ENCODE peak calls at places on chromosomes 3 and 15, in six cellular contexts. B is nephron progenitor cell, E is colonic mucosa, Y is AG04450, J is cardiac fibroblast, K is GM13976. U is an unnamed sample.

GRCh38 chr15:75140080-75140879 is 61.4 kb upstream of the C15orf39 start:
- DNase-seq in B (no peak), E (no peak), Y (no peak), J (peak), K (no peak), U (no peak)

GRCh38 chr3:49500408-49501257 is 30.6 kb downstream of the DAG1 start:
- DNase-seq in B (no peak), E (peak), Y (peak), J (peak), K (no peak), U (peak)

GRCh38 chr3:146221276-146221675 is 29.6 kb downstream of the PLSCR4 start:
- DNase-seq in B (no peak), E (no peak), Y (no peak), J (no peak), K (no peak), U (no peak)

GRCh38 chr15:38514601-38515000 is 50.0 kb downstream of the RASGRP1 start:
- DNase-seq in B (peak), E (no peak), Y (no peak), J (no peak), K (no peak), U (no peak)

GRCh38 chr3:52471371-52472238 is 16.2 kb downstream of the NISCH start:
- DNase-seq in B (peak), E (peak), Y (no peak), J (peak), K (peak), U (peak)

GRCh38 chr3:47578119-47578630 is 490 bp downstream of the CSPG5 start:
- DNase-seq in B (peak), E (peak), Y (no peak), J (no peak), K (peak), U (no peak)

GRCh38 chr3:123394391-123395022 is 54.4 kb downstream of the ADCY5 start:
- DNase-seq in B (no peak), E (no peak), Y (no peak), J (no peak), K (no peak), U (no peak)

GRCh38 chr3:85721409-85722145 is 762.8 kb downstream of the CADM2 start:
- DNase-seq in B (no peak), E (no peak), Y (no peak), J (no peak), K (no peak), U (peak)

GRCh38 chr3:151227438-151228290 is 24.6 kb upstream of the GPR171 start:
- DNase-seq in B (peak), E (peak), Y (peak), J (peak), K (peak), U (peak)

GRCh38 chr3:49120096-49120437 is 556 bp downstream of the USP19 start:
- DNase-seq in B (no peak), E (no peak), Y (no peak), J (no peak), K (no peak), U (no peak)

GRCh38 chr3:57079221-57079831 is 18.9 kb downstream of the SPATA12 start:
- DNase-seq in B (peak), E (peak), Y (no peak), J (peak), K (peak), U (peak)

GRCh38 chr15:39574416-39574815 is 6.5 kb upstream of the THBS1 start:
- DNase-seq in B (no peak), E (no peak), Y (no peak), J (peak), K (no peak), U (no peak)

GRCh38 chr3:60160105-60160791 is 1091.0 kb downstream of the FHIT start:
- DNase-seq in B (no peak), E (no peak), Y (no peak), J (no peak), K (no peak), U (no peak)

GRCh38 chr3:171239757-171240503 is 213.4 kb upstream of the SLC2A2 start:
- DNase-seq in B (peak), E (no peak), Y (no peak), J (no peak), K (no peak), U (no peak)

GRCh38 chr3:188345223-188345622 is 191.3 kb downstream of the LPP start:
- DNase-seq in B (no peak), E (no peak), Y (no peak), J (peak), K (no peak), U (no peak)

GRCh38 chr3:114939920-114940319 is 207.2 kb downstream of the ZBTB20 start:
- DNase-seq in B (no peak), E (no peak), Y (no peak), J (no peak), K (no peak), U (no peak)

GRCh38 chr3:109532257-109533216 is 195.2 kb upstream of the DPPA4 start:
- DNase-seq in B (peak), E (peak), Y (peak), J (peak), K (no peak), U (peak)

GRCh38 chr15:51765751-51766150 is 14.4 kb downstream of the TMOD2 start:
- DNase-seq in B (no peak), E (no peak), Y (no peak), J (no peak), K (no peak), U (no peak)

GRCh38 chr3:197317250-197317963 is 19.0 kb upstream of the DLG1 start:
- DNase-seq in B (no peak), E (no peak), Y (no peak), J (peak), K (no peak), U (peak)

GRCh38 chr3:33131328-33132018 is 17.7 kb downstream of the CRTAP start:
- DNase-seq in B (peak), E (peak), Y (peak), J (peak), K (peak), U (peak)

GRCh38 chr3:49841126-49841525 is 15.2 kb downstream of the TRAIP start:
- DNase-seq in B (peak), E (no peak), Y (no peak), J (peak), K (no peak), U (peak)

GRCh38 chr3:185807455-185808068 is 17.3 kb downstream of the IGF2BP2 start:
- DNase-seq in B (no peak), E (no peak), Y (no peak), J (peak), K (no peak), U (peak)

GRCh38 chr15:74461847-74462511 is 1.0 kb upstream of the UBL7 start:
- DNase-seq in B (no peak), E (no peak), Y (no peak), J (no peak), K (no peak), U (no peak)

GRCh38 chr3:187997490-187997889 is 156.5 kb upstream of the LPP start:
- DNase-seq in B (no peak), E (no peak), Y (no peak), J (no peak), K (no peak), U (no peak)

GRCh38 chr15:52481915-52482314 is 46.8 kb downstream of the MYO5A start:
- DNase-seq in B (no peak), E (no peak), Y (peak), J (peak), K (peak), U (no peak)

GRCh38 chr3:183295211-183295610 is 42.2 kb downstream of the B3GNT5 start:
- DNase-seq in B (no peak), E (no peak), Y (peak), J (peak), K (no peak), U (peak)

GRCh38 chr15:85681391-85681790 is 113.3 kb downstream of the KLHL25 start:
- DNase-seq in B (no peak), E (no peak), Y (no peak), J (no peak), K (no peak), U (no peak)

GRCh38 chr3:138072816-138073215 is 42.6 kb downstream of the DZIP1L start:
- DNase-seq in B (no peak), E (no peak), Y (no peak), J (no peak), K (no peak), U (no peak)

GRCh38 chr3:55873523-55874254 is 386.6 kb upstream of the WNT5A start:
- DNase-seq in B (no peak), E (no peak), Y (peak), J (no peak), K (no peak), U (peak)

GRCh38 chr3:191141728-191142127 is 57.3 kb upstream of the OSTN start:
- DNase-seq in B (no peak), E (no peak), Y (peak), J (peak), K (no peak), U (peak)

DNA sequence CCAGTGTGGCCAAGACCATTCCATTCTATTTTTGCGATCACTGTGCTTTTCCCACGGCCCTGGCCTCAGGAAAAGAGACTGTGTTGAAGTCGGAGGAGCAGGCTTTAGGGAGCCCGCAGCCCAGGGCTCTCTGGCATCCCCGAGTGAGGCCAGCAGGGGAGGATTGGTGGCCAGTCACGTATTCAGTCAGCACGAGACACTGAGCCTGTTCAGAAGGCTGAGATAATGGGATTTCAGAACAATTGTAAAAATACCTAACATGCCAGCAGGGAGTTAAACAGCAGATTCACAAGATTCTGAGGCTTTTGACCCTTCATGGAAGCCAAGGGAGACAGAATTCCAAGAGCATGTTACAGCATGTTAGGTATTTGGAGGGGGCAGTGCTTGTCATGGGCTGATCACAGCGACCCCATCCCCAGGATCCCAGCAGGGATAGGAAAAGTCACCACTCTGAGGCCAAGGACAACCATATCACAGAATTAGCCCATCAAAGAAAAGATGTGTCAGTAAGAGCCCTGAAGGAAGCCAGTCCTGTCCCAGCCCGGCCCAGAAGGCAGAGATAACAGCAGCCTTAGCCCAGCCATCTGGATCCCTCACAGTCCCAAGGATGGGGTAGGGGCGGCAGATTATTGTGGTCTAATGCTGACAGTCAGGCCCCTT is 40.6 kb downstream of the AMOTL2 start:
- DNase-seq in B (no peak), E (no peak), Y (no peak), J (peak), K (no peak), U (no peak)
- TF ChIP-seq CTCF in B (no peak), E (no peak), Y (peak), J (peak), K (no peak), U (no peak)

GRCh38 chr15:36469567-36469966 is 109.9 kb upstream of the CDIN1 start:
- DNase-seq in B (no peak), E (no peak), Y (peak), J (no peak), K (no peak), U (no peak)

GRCh38 chr15:36478561-36478960 is 100.9 kb upstream of the CDIN1 start:
- DNase-seq in B (no peak), E (no peak), Y (no peak), J (no peak), K (no peak), U (no peak)

GRCh38 chr15:36468746-36469145 is 110.7 kb upstream of the CDIN1 start:
- DNase-seq in B (no peak), E (peak), Y (peak), J (peak), K (no peak), U (peak)

GRCh38 chr15:36472672-36473071 is 106.8 kb upstream of the CDIN1 start:
- DNase-seq in B (no peak), E (no peak), Y (no peak), J (no peak), K (no peak), U (no peak)
- TF ChIP-seq CTCF in B (no peak), E (no peak), Y (no peak), J (no peak), K (no peak), U (no peak)

GRCh38 chr15:89397653-89398023 is 63.0 kb upstream of the POLG start:
- DNase-seq in B (no peak), E (no peak), Y (no peak), J (no peak), K (no peak), U (no peak)

GRCh38 chr15:89400121-89400996 is 65.7 kb upstream of the POLG start:
- DNase-seq in B (peak), E (no peak), Y (no peak), J (no peak), K (no peak), U (no peak)

GRCh38 chr15:89399070-89399389 is 64.4 kb upstream of the POLG start:
- DNase-seq in B (no peak), E (no peak), Y (no peak), J (no peak), K (no peak), U (no peak)

GRCh38 chr15:89400997-89401590 is 66.5 kb upstream of the POLG start:
- DNase-seq in B (no peak), E (no peak), Y (no peak), J (no peak), K (no peak), U (no peak)

GRCh38 chr15:89399390-89400120 is 64.9 kb upstream of the POLG start:
- DNase-seq in B (peak), E (peak), Y (no peak), J (no peak), K (peak), U (no peak)
- TF ChIP-seq CTCF in B (peak), E (peak), Y (peak), J (peak), K (peak), U (peak)

GRCh38 chr3:70065666-70066253 is 66.2 kb downstream of the SAMMSON start:
- DNase-seq in B (peak), E (no peak), Y (no peak), J (no peak), K (no peak), U (peak)
- TF ChIP-seq CTCF in B (peak), E (no peak), Y (peak), J (no peak), K (peak), U (no peak)

GRCh38 chr15:60208708-60209107 is 189.1 kb downstream of the ANXA2 start:
- DNase-seq in B (no peak), E (no peak), Y (no peak), J (peak), K (no peak), U (peak)

GRCh38 chr15:60213377-60214010 is 184.3 kb downstream of the ANXA2 start:
- DNase-seq in B (no peak), E (no peak), Y (no peak), J (no peak), K (no peak), U (peak)

GRCh38 chr15:60214201-60214600 is 183.6 kb downstream of the ANXA2 start:
- DNase-seq in B (no peak), E (no peak), Y (no peak), J (no peak), K (no peak), U (no peak)

GRCh38 chr15:60215225-60215963 is 182.4 kb downstream of the ANXA2 start:
- DNase-seq in B (no peak), E (no peak), Y (no peak), J (no peak), K (no peak), U (no peak)

DNA sequence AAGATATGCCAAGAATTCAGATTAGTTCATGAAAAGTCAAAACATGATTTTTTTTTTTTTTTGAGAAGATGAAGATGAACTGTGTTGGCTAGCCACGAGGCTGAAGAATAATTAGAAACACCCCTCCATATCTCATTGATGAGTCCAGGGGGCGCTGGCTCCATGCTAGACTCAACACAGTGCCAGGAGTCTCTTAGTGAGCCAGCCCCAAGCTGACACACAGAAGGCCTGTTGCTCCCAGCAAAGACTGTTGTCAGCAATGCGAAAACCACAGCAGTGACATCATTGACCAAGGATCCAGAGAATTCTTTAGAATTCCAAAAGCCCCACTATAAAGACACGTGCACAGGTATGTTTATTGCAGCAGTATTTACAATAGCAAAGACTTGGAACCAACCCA is 185.2 kb downstream of the ANXA2 start:
- DNase-seq in B (no peak), E (no peak), Y (no peak), J (no peak), K (no peak), U (peak)
- TF ChIP-seq CTCF in B (no peak), E (no peak), Y (no peak), J (no peak), K (no peak), U (no peak)

DNA sequence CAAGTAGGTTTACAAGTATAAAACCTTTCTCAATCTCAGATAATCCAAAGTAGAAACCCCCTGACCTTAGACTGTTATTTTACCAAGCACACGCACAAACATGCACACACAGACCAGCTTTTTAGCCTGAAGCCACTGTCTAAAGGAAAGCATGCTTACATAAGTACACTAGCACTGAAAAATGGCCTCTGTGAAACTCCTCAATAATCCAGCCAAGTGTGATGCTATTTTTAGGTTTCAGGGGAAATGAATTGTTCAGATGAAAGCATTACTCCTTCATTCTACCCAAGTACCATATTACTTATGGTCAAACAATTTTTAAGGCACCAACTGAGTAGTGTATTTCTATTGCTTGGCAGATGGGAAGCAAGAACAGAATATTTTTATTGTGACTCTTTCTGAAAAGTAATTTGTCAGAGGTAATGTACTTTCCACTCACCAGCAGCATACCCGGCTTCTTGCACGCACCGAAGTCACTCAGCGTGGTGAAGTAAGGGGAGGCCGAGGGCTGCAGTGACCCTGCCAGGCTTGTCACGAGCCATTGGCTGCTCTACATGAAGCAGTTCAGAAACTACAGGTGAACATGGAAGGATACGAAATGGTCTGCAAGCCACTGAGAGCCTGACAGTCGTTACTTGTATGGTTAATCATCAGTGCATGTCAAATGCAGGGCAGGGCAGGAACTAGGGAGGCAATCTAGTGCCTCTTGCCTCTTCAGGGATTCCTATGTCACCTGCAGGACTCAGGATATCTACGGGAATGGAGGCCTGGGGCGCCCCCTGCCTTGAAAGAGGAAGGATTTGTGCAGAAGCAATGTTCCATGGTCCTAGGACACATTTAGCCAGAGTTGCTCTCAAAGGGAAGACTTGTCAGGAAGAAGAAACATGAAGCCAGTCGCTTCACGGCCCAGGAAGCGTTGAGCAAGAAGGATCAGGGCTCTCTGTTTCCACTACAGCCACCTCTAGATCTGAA is 106.6 kb downstream of the GABRB3 start:
- DNase-seq in B (peak), E (no peak), Y (no peak), J (no peak), K (no peak), U (no peak)
- TF ChIP-seq CTCF in B (peak), E (no peak), Y (no peak), J (no peak), K (no peak), U (no peak)

GRCh38 chr15:62163847-62164499 is 1.1 kb downstream of the C2CD4B start:
- DNase-seq in B (peak), E (no peak), Y (no peak), J (peak), K (no peak), U (no peak)
- TF ChIP-seq CTCF in B (no peak), E (no peak), Y (no peak), J (no peak), K (no peak), U (no peak)

DNA sequence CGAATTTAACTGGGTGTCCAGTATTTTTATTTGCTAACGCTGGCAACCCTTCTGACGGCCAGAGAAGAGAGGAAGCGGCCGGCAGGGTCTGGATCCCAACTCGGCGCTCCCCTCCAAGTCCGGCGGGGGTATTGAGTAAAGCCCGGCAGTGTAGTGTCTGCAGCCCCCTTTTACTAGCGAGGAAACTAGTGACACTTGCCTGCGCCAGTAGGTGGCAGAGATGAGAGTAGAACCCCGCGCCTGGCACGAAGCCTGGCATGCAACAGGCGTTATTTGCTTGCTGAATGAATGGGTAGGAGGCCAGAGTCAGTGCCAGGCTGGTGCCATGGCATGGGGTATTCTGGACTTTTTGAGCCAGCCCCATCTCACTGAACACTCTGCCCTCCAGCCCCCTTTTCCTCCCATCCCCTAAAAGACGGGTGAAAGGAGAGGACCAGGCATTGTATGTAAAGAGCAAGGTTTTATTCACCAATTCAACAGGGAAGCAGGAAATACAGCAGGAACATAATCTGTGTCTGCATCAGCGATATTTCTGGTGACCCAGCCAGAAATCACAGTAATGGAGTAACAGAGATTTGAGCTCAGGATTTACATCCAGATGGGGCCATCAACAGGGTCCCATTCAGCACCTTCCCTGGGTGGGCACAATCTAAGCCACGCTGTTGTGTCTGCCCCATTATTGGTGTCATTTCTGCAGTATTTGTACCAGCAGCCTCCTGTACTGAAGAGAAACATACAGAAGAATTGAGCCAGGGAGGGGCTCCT is 788 bp upstream of the WDR73 start:
- DNase-seq in B (peak), E (peak), Y (no peak), J (peak), K (peak), U (peak)
- TF ChIP-seq CTCF in B (peak), E (peak), Y (peak), J (peak), K (peak), U (peak)

U was measured in MCF 10A.